ENCODE peak calls at places on chromosomes 16 and 17, in five cellular contexts. S is D341Med, C is nephron progenitor cell, H is NCI-H524, W is brain microvascular endothelial cell. N is an unnamed sample.
A peak's percentile ranks its signal among the peaks of the same experiment; 100 is the strongest.

GRCh38 chr17:37605813-37606505 is 3.3 kb downstream of the SYNRG start:
- DNase-seq in S (no peak), C (no peak), H (no peak), W (no peak), N (no peak)

GRCh38 chr16:88785106-88785924 is at the start of gene PIEZO1:
- DNase-seq in S (peak; percentile 88), C (peak; percentile 73), H (peak; percentile 53), W (no peak), N (no peak)

GRCh38 chr17:1834378-1835149 is 4.8 kb downstream of the RPA1 start:
- DNase-seq in S (no peak), C (no peak), H (no peak), W (no peak), N (no peak)

GRCh38 chr16:15653227-15653626 is 3.2 kb downstream of the NDE1 start:
- DNase-seq in S (no peak), C (no peak), H (no peak), W (peak; percentile 74), N (no peak)

GRCh38 chr17:76544916-76545365 is 5.1 kb downstream of the PRCD start:
- DNase-seq in S (no peak), C (no peak), H (no peak), W (no peak), N (peak; percentile 53)

GRCh38 chr17:4565209-4566141 is 5.1 kb upstream of the GGT6 start:
- DNase-seq in S (peak; percentile 73), C (peak; percentile 59), H (peak; percentile 80), W (peak; percentile 65), N (peak; percentile 29)

GRCh38 chr16:59973966-59974365 is 1239.8 kb upstream of the GOT2 start:
- DNase-seq in S (no peak), C (no peak), H (no peak), W (no peak), N (no peak)

GRCh38 chr17:59840908-59841666 is 51.7 kb downstream of the TUBD1 start:
- DNase-seq in S (no peak), C (no peak), H (no peak), W (peak; percentile 53), N (no peak)

GRCh38 chr16:69831212-69832123 is 69.3 kb downstream of the WWP2 start:
- DNase-seq in S (no peak), C (no peak), H (no peak), W (no peak), N (no peak)

GRCh38 chr17:17313350-17313991 is 10.3 kb downstream of the NT5M start:
- DNase-seq in S (peak; percentile 63), C (peak; percentile 38), H (peak; percentile 33), W (no peak), N (no peak)

GRCh38 chr17:4998027-4998665 is 396 bp downstream of the KIF1C start:
- DNase-seq in S (no peak), C (peak; percentile 77), H (no peak), W (no peak), N (peak; percentile 62)

GRCh38 chr16:29901607-29901945 is 1.3 kb downstream of the ASPHD1 start:
- DNase-seq in S (no peak), C (no peak), H (no peak), W (no peak), N (no peak)

GRCh38 chr17:17710728-17711541 is 29.7 kb downstream of the RAI1 start:
- DNase-seq in S (no peak), C (peak; percentile 62), H (no peak), W (peak; percentile 86), N (no peak)

GRCh38 chr17:45874148-45874547 is 20.2 kb upstream of the MAPT start:
- DNase-seq in S (no peak), C (no peak), H (no peak), W (no peak), N (no peak)

GRCh38 chr17:43030137-43030767 is 5.2 kb downstream of the RND2 start:
- DNase-seq in S (no peak), C (no peak), H (no peak), W (no peak), N (peak; percentile 36)

GRCh38 chr16:66695935-66696668 is 441 bp downstream of the CMTM4 start:
- DNase-seq in S (no peak), C (peak; percentile 25), H (no peak), W (no peak), N (no peak)

GRCh38 chr17:58387834-58388233 is 29.5 kb downstream of the RNF43 start:
- DNase-seq in S (no peak), C (no peak), H (no peak), W (no peak), N (no peak)

GRCh38 chr16:88859381-88860091 is 2.6 kb downstream of the TRAPPC2L start:
- DNase-seq in S (no peak), C (no peak), H (no peak), W (no peak), N (no peak)

GRCh38 chr16:75264999-75265910 is 13.8 kb upstream of the BCAR1 start:
- DNase-seq in S (no peak), C (peak; percentile 50), H (peak; percentile 77), W (no peak), N (peak; percentile 62)

GRCh38 chr17:65155622-65156021 is 18.5 kb downstream of the RGS9 start:
- DNase-seq in S (no peak), C (no peak), H (peak; percentile 48), W (no peak), N (no peak)

GRCh38 chr16:30473231-30474061 is 904 bp downstream of the ITGAL start:
- DNase-seq in S (no peak), C (no peak), H (no peak), W (no peak), N (no peak)

GRCh38 chr17:74742153-74742515 is 5.1 kb downstream of the RAB37 start:
- DNase-seq in S (peak; percentile 25), C (no peak), H (no peak), W (no peak), N (no peak)

GRCh38 chr17:79987187-79987889 is 48.3 kb downstream of the TBC1D16 start:
- DNase-seq in S (no peak), C (no peak), H (no peak), W (no peak), N (no peak)

GRCh38 chr17:58307468-58308172 is 21.0 kb downstream of the TSPOAP1 start:
- DNase-seq in S (peak; percentile 25), C (no peak), H (no peak), W (no peak), N (no peak)

GRCh38 chr16:23103603-23104002 is 45.6 kb downstream of the USP31 start:
- DNase-seq in S (no peak), C (no peak), H (no peak), W (no peak), N (no peak)

GRCh38 chr17:44355310-44355640 is 8.4 kb downstream of the FAM171A2 start:
- DNase-seq in S (peak; percentile 29), C (no peak), H (no peak), W (no peak), N (no peak)

GRCh38 chr17:2551493-2551892 is 39.8 kb upstream of the METTL16 start:
- DNase-seq in S (no peak), C (peak; percentile 11), H (no peak), W (no peak), N (no peak)

GRCh38 chr17:33750943-33751701 is 458.0 kb upstream of the ASIC2 start:
- DNase-seq in S (peak; percentile 88), C (peak; percentile 81), H (peak; percentile 2), W (peak; percentile 55), N (peak; percentile 1)

GRCh38 chr16:53457670-53458069 is 23.4 kb downstream of the RBL2 start:
- DNase-seq in S (no peak), C (no peak), H (no peak), W (no peak), N (no peak)

N was measured in C1 segment of cervical spinal cord.